ENCODE peak calls at places on chromosome 12, in four cellular contexts. M is A549, S is chondrocyte, E is right atrium auricular region. T is an unnamed sample.
A peak's percentile ranks its signal among the peaks of the same experiment; 100 is the strongest.

GRCh38 chr12:102957339-102958050 is at the start of gene ASCL1:
- DNase-seq in E (no peak), S (no peak), M (peak; percentile 48), T (no peak)

GRCh38 chr12:65649126-65649525 is 175.2 kb upstream of the HMGA2 start:
- DNase-seq in E (no peak), S (no peak), M (peak; percentile 94), T (peak; percentile 98)

GRCh38 chr12:46430340-46430948 is 57.9 kb upstream of the SLC38A2 start:
- DNase-seq in M (peak; percentile 93), S (no peak), E (no peak), T (peak; percentile 72)

GRCh38 chr12:4277856-4278581 is 4.5 kb downstream of the CCND2 start:
- DNase-seq in S (no peak), E (no peak), M (no peak), T (no peak)

GRCh38 chr12:111557271-111558106 is 41.6 kb downstream of the ATXN2 start:
- DNase-seq in S (no peak), M (no peak), E (no peak), T (peak; percentile 24)

GRCh38 chr12:114291389-114292075 is 114.4 kb downstream of the TBX5 start:
- DNase-seq in M (no peak), E (no peak), S (no peak), T (no peak)

GRCh38 chr12:121980211-121980891 is 41.3 kb upstream of the BCL7A start:
- DNase-seq in E (no peak), M (no peak), S (no peak), T (no peak)

GRCh38 chr12:123036471-123037285 is 56.2 kb downstream of the ARL6IP4 start:
- DNase-seq in M (no peak), S (peak; percentile 41), E (no peak), T (no peak)

GRCh38 chr12:75539889-75540288 is 28.5 kb upstream of the KRR1 start:
- DNase-seq in E (no peak), M (no peak), S (no peak), T (no peak)

GRCh38 chr12:14774944-14775651 is 28.2 kb downstream of the WBP11 start:
- DNase-seq in S (no peak), M (peak; percentile 36), E (peak; percentile 68), T (peak; percentile 54)

GRCh38 chr12:38956337-38956736 is 50.9 kb upstream of the CPNE8 start:
- DNase-seq in M (no peak), S (no peak), E (no peak), T (no peak)

GRCh38 chr12:131834798-131835615 is 6.8 kb downstream of the MMP17 start:
- DNase-seq in M (no peak), S (peak; percentile 78), E (no peak), T (no peak)

GRCh38 chr12:111638576-111638975 is 39.5 kb upstream of the ATXN2 start:
- DNase-seq in S (no peak), E (no peak), M (no peak), T (no peak)

GRCh38 chr12:96698521-96698920 is 208.5 kb upstream of the NEDD1 start:
- DNase-seq in S (no peak), E (no peak), M (peak; percentile 44), T (no peak)
- TF ChIP-seq CTCF in S (no peak), E (no peak), M (peak; percentile 29), T (peak; percentile 68)

GRCh38 chr12:26091837-26092236 is 33.0 kb downstream of the BHLHE41 start:
- DNase-seq in E (no peak), M (no peak), S (no peak), T (no peak)
- TF ChIP-seq CTCF in E (no peak), M (no peak), S (peak; percentile 52), T (peak; percentile 23)

GRCh38 chr12:21065845-21066244 is 65.1 kb upstream of the SLCO1B1 start:
- DNase-seq in E (no peak), M (peak; percentile 53), S (no peak), T (no peak)
- TF ChIP-seq CTCF in E (no peak), M (peak; percentile 51), S (peak; percentile 73), T (no peak)

GRCh38 chr12:82019533-82019932 is 260.4 kb upstream of the PPFIA2 start:
- DNase-seq in M (peak; percentile 2), S (no peak), E (no peak), T (no peak)
- TF ChIP-seq CTCF in M (no peak), S (peak; percentile 53), E (no peak), T (no peak)

DNA sequence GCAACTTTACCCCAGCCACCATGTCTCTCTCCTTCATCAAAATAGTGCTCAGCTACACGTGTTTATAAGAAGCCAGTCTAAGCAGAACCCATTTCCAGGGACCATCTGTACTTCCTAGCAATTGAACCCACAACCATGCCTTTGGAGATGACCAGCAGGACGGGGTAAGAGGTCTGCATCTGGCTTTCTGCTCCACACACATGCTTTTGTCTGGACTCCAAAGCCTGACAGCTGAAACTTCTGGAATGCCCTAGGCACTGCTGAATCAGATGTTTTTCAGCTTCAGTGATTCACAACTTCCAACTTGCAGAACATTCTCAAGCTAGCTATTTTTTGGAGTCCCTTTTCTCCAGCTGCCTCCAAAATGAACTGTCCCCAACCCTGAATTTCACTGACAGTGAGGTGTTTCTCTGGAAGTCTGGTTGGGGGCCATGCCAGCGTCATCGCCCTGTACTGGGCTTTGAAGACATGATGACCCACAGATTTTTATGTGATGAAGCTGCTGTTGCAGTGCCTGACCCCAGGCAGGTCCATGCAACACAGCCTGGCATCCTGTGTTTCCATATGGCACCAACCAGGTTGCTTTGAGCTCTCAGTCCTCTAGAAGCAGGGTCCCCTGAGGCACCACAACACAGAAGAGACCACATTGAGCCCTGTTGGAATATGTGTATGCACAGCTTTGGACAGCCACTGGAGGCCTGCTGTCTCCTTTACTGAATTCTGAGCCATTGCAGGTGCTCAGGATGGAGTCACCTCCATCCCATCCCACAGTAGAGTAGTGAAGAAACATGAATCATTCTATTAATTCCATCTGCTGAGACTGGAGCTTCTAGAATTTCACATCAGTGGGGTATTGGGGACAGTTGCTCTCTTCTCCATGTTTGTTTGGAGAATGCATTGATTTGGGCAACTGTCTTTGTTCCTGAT is 80.2 kb downstream of the NUAK1 start:
- DNase-seq in M (no peak), E (no peak), S (no peak), T (peak; percentile 60)
- TF ChIP-seq CTCF in M (no peak), E (no peak), S (no peak), T (no peak)

DNA sequence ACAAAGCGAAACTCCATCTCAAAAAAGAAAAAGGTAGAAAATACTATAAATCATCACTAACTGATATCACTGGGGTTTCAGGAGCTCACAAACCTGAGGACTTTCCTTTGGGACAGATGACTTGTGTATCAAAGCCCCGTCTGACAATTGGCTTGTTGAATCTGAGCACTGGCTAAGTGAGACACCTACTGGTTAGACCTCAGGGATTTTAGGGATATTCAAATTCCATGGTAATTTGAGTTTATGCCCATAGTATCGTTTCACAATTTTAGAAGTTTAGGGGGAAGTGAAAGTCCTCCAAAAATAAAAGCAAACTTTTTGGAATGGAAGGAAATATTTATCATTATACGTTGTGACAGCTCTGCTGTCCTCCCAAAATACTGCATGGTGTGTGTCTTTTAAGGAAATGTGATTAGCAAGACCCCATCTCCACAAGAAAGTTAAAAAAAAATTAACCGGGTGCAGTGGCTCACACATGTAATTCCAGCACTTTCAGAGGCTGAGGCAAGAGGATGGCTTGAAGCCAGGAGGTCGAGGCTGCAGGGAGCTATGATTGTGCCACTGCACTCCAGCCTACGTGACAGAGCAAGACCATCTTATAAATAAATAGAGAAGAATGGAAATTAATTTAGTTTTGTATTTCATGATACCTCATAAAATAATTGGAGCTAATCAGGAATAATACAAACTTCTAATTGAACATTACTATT is 49.2 kb downstream of the FBXL14 start:
- DNase-seq in M (peak; percentile 54), S (no peak), E (no peak), T (no peak)
- TF ChIP-seq CTCF in M (peak; percentile 52), S (peak; percentile 70), E (no peak), T (peak; percentile 61)

T was measured in HFFc6.